ENCODE peak calls at places on chromosome 21, in five cellular contexts. F, X, Q, W and E are unnamed samples.
A peak's percentile ranks its signal among the peaks of the same experiment; 100 is the strongest.

GRCh38 chr21:35319684-35320083 is 270.6 kb upstream of the RUNX1 start:
- DNase-seq in X (no peak), Q (no peak), W (no peak), F (no peak), E (no peak)

GRCh38 chr21:45383111-45383614 is 21.8 kb upstream of the COL18A1 start:
- DNase-seq in F (no peak), Q (no peak), W (peak; percentile 58), X (no peak), E (no peak)

GRCh38 chr21:41250519-41250918 is 66.1 kb upstream of the FAM3B start:
- DNase-seq in F (peak; percentile 51), Q (no peak), W (no peak), X (no peak), E (no peak)

GRCh38 chr21:18191139-18191538 is 53.5 kb upstream of the CHODL start:
- DNase-seq in F (no peak), W (no peak), Q (no peak), X (no peak), E (no peak)

GRCh38 chr21:42330380-42331336 is 15.4 kb upstream of the TFF3 start:
- DNase-seq in X (no peak), Q (peak; percentile 60), F (no peak), W (no peak), E (no peak)

GRCh38 chr21:42515708-42516502 is 2.3 kb downstream of the SLC37A1 start:
- DNase-seq in Q (no peak), X (peak; percentile 31), F (no peak), W (peak; percentile 80), E (no peak)

GRCh38 chr21:45248893-45249381 is 38.8 kb downstream of the POFUT2 start:
- DNase-seq in Q (no peak), X (no peak), W (no peak), F (no peak), E (no peak)

GRCh38 chr21:40433575-40433974 is 413.4 kb downstream of the DSCAM start:
- DNase-seq in X (no peak), F (no peak), Q (no peak), W (no peak), E (no peak)

GRCh38 chr21:35252831-35253230 is 203.7 kb upstream of the RUNX1 start:
- DNase-seq in X (no peak), Q (peak; percentile 12), W (no peak), F (no peak), E (peak; percentile 23)

GRCh38 chr21:45854702-45855247 is 126.8 kb upstream of the COL6A1 start:
- DNase-seq in W (no peak), Q (no peak), X (no peak), F (no peak), E (no peak)

GRCh38 chr21:22925032-22925431 is 1926.8 kb downstream of the NCAM2 start:
- DNase-seq in F (no peak), W (no peak), Q (no peak), X (no peak), E (no peak)

GRCh38 chr21:34684174-34684876 is 15.5 kb downstream of the CLIC6 start:
- DNase-seq in Q (no peak), X (no peak), W (no peak), F (no peak), E (no peak)

GRCh38 chr21:17462276-17462981 is 50.4 kb upstream of the CXADR start:
- DNase-seq in W (no peak), F (peak; percentile 83), Q (no peak), X (no peak), E (no peak)

GRCh38 chr21:26769613-26770188 is 75.5 kb downstream of the ADAMTS1 start:
- DNase-seq in F (no peak), Q (no peak), W (no peak), X (peak; percentile 5), E (no peak)

GRCh38 chr21:42746593-42747266 is 93.3 kb downstream of the PDE9A start:
- DNase-seq in Q (no peak), X (no peak), F (no peak), W (peak; percentile 86), E (peak; percentile 40)

GRCh38 chr21:42112857-42113256 is 41.7 kb downstream of the UMODL1 start:
- DNase-seq in Q (no peak), X (no peak), W (no peak), F (no peak), E (no peak)

GRCh38 chr21:39347537-39347936 is 1.4 kb downstream of the HMGN1 start:
- DNase-seq in Q (no peak), W (no peak), F (no peak), X (no peak), E (no peak)

GRCh38 chr21:32916522-32917099 is 109.1 kb upstream of the OLIG2 start:
- DNase-seq in Q (no peak), F (no peak), W (no peak), X (no peak), E (peak; percentile 14)

GRCh38 chr21:31714741-31715365 is 17.1 kb downstream of the SCAF4 start:
- DNase-seq in F (no peak), W (no peak), Q (no peak), X (no peak), E (no peak)